ENCODE peak calls at places on chromosomes 11 and 22, in eight cellular contexts. D is foreskin keratinocyte; S is Panc1; G is gastroesophageal sphincter; I is central memory CD8-positive, alpha-beta T cell; K is T-cell; C is pancreas; N is activated CD4-positive, alpha-beta T cell treated with anti-CD3 and anti-CD28 coated beads for 36 hours. F is an unnamed sample.

GRCh38 chr11:131025421-131026126 is 109.3 kb upstream of the SNX19 start:
- ATAC-seq in I (no peak), D (no peak), K (no peak), S (no peak), G (no peak), C (peak), N (no peak), F (no peak)

GRCh38 chr11:71564430-71564829 is 933 bp upstream of the KRTAP5-10 start:
- ATAC-seq in G (no peak), I (no peak), N (no peak), C (no peak), S (no peak), K (no peak), D (no peak), F (no peak)

GRCh38 chr11:69834811-69835800 is 15.9 kb upstream of the FGF3 start:
- ATAC-seq in S (no peak), K (no peak), N (no peak), I (no peak), C (no peak), G (no peak), D (no peak), F (no peak)

GRCh38 chr11:6538456-6538855 is 41.4 kb downstream of the DNHD1 start:
- ATAC-seq in I (no peak), K (no peak), C (no peak), N (no peak), S (peak), G (no peak), D (peak), F (no peak)

GRCh38 chr22:39534591-39535301 is 2.2 kb upstream of the RPS19BP1 start:
- ATAC-seq in K (no peak), I (no peak), G (peak), N (peak), C (peak), S (peak), D (peak), F (peak)

GRCh38 chr11:88206746-88207145 is 31.5 kb upstream of the RAB38 start:
- ATAC-seq in G (no peak), I (no peak), C (no peak), K (no peak), D (peak), S (no peak), N (peak), F (no peak)

GRCh38 chr22:44453441-44454112 is 44.5 kb downstream of the RTL6 start:
- ATAC-seq in S (no peak), D (no peak), I (no peak), C (no peak), G (no peak), K (no peak), N (no peak), F (no peak)

GRCh38 chr22:33300165-33300564 is 242.0 kb upstream of the SYN3 start:
- ATAC-seq in C (peak), I (no peak), G (no peak), S (no peak), K (no peak), N (no peak), D (no peak), F (no peak)

GRCh38 chr11:14336507-14337503 is 22.2 kb downstream of the RRAS2 start:
- ATAC-seq in S (peak), N (peak), I (peak), K (no peak), C (no peak), G (no peak), D (peak), F (peak)

GRCh38 chr22:45966320-45966891 is 10.6 kb downstream of the WNT7B start:
- ATAC-seq in I (no peak), S (peak), N (no peak), K (no peak), D (no peak), G (no peak), C (peak), F (no peak)

GRCh38 chr11:16758382-16759024 is 20.1 kb downstream of the C11orf58 start:
- ATAC-seq in K (no peak), C (peak), N (no peak), D (no peak), G (no peak), I (no peak), S (no peak), F (no peak)

GRCh38 chr11:57791321-57792059 is 29.9 kb downstream of the CTNND1 start:
- ATAC-seq in G (no peak), S (no peak), K (peak), C (no peak), N (no peak), I (no peak), D (no peak), F (no peak)

GRCh38 chr11:66883021-66883968 is 26.4 kb downstream of the LRFN4 start:
- ATAC-seq in I (no peak), N (peak), S (peak), G (peak), D (peak), K (peak), C (peak), F (peak)

GRCh38 chr22:38041760-38042584 is 15.2 kb upstream of the PICK1 start:
- ATAC-seq in I (no peak), K (no peak), D (no peak), S (no peak), C (no peak), G (peak), N (no peak), F (no peak)